ENCODE peak calls at places on chromosomes 16 and 17, in nine cellular contexts. N, M, I, L, G, D, V, O and T are unnamed samples.

GRCh38 chr17:72603346-72604242 is 482.8 kb downstream of the SOX9 start:
- DNase-seq in N (no peak), M (no peak), I (no peak), L (peak), G (no peak), D (no peak), V (no peak), O (peak), T (no peak)

GRCh38 chr17:75153854-75154194 is 488 bp downstream of the JPT1 start:
- DNase-seq in N (no peak), M (no peak), I (no peak), L (no peak), G (peak), D (no peak), V (peak), O (peak), T (no peak)

GRCh38 chr16:426115-426905 is 861 bp downstream of the RAB11FIP3 start:
- DNase-seq in N (no peak), M (peak), I (peak), L (no peak), G (peak), D (no peak), V (no peak), O (peak), T (no peak)

GRCh38 chr17:67829331-67829730 is 4.0 kb downstream of the BPTF start:
- DNase-seq in N (no peak), M (no peak), I (no peak), L (no peak), G (no peak), D (no peak), V (peak), O (no peak), T (no peak)

GRCh38 chr17:35155246-35155645 is 7.6 kb downstream of the UNC45B start:
- DNase-seq in N (no peak), M (no peak), I (no peak), L (no peak), G (no peak), D (no peak), V (no peak), O (no peak), T (no peak)

GRCh38 chr17:40474419-40475002 is 26.9 kb downstream of the TNS4 start:
- DNase-seq in N (no peak), M (peak), I (no peak), L (peak), G (no peak), D (no peak), V (no peak), O (peak), T (no peak)

GRCh38 chr16:56894331-56894917 is 29.4 kb downstream of the SLC12A3 start:
- DNase-seq in N (no peak), M (no peak), I (no peak), L (no peak), G (no peak), D (no peak), V (no peak), O (no peak), T (no peak)

GRCh38 chr16:74601131-74601871 is 5.6 kb downstream of the GLG1 start:
- DNase-seq in N (no peak), M (no peak), I (no peak), L (no peak), G (no peak), D (no peak), V (peak), O (peak), T (no peak)

GRCh38 chr17:41532947-41533570 is 5.0 kb upstream of the KRT19 start:
- DNase-seq in N (no peak), M (no peak), I (no peak), L (no peak), G (no peak), D (no peak), V (no peak), O (peak), T (no peak)